ENCODE peak calls at places on chromosomes 13 and 19, in ten cellular contexts. D, J, L, X, E, R, B, Z, K and F are unnamed samples.

GRCh38 chr13:59458908-59459579 is 704.7 kb downstream of the DIAPH3 start:
- DNase-seq in D (no peak), J (no peak), L (peak), X (no peak), E (no peak), R (no peak), B (no peak), Z (no peak), K (no peak), F (no peak)

GRCh38 chr19:3162418-3163229 is 15.9 kb upstream of the S1PR4 start:
- DNase-seq in D (no peak), J (no peak), L (peak), X (peak), E (no peak), R (no peak), B (peak), Z (no peak), K (no peak), F (no peak)

GRCh38 chr19:47005873-47006272 is 13.8 kb upstream of the NPAS1 start:
- DNase-seq in D (no peak), J (no peak), L (peak), X (no peak), E (no peak), R (no peak), B (peak), Z (no peak), K (no peak), F (no peak)

GRCh38 chr19:24166055-24166454 is 79.1 kb downstream of the ZNF254 start:
- DNase-seq in D (no peak), J (no peak), L (no peak), X (no peak), E (no peak), R (no peak), B (no peak), Z (no peak), K (no peak), F (no peak)

GRCh38 chr19:1569997-1570396 is 1.9 kb upstream of the MEX3D start:
- DNase-seq in D (no peak), J (no peak), L (no peak), X (no peak), E (no peak), R (no peak), B (no peak), Z (no peak), K (no peak), F (no peak)

GRCh38 chr19:16374436-16374835 is 49.8 kb downstream of the KLF2 start:
- DNase-seq in D (no peak), J (no peak), L (no peak), X (no peak), E (no peak), R (no peak), B (peak), Z (no peak), K (no peak), F (no peak)

GRCh38 chr19:51127032-51127431 is 2.3 kb downstream of the SIGLEC9 start:
- DNase-seq in D (no peak), J (no peak), L (no peak), X (no peak), E (no peak), R (no peak), B (no peak), Z (no peak), K (no peak), F (no peak)

GRCh38 chr13:26883613-26884257 is 123.1 kb upstream of the GPR12 start:
- DNase-seq in D (no peak), J (no peak), L (no peak), X (no peak), E (no peak), R (no peak), B (no peak), Z (no peak), K (no peak), F (no peak)

GRCh38 chr19:53894736-53895135 is 12.7 kb downstream of the PRKCG start:
- DNase-seq in D (no peak), J (no peak), L (no peak), X (no peak), E (no peak), R (no peak), B (no peak), Z (no peak), K (no peak), F (no peak)

GRCh38 chr19:54128441-54128725 is 9.2 kb upstream of the CNOT3 start:
- DNase-seq in D (no peak), J (no peak), L (no peak), X (no peak), E (no peak), R (no peak), B (no peak), Z (no peak), K (no peak), F (no peak)

GRCh38 chr13:73857106-73857505 is 277.1 kb downstream of the KLF12 start:
- DNase-seq in D (no peak), J (no peak), L (no peak), X (no peak), E (no peak), R (no peak), B (no peak), Z (no peak), K (no peak), F (no peak)

GRCh38 chr13:67232384-67232783 is 2.2 kb upstream of the PCDH9 start:
- DNase-seq in D (no peak), J (no peak), L (no peak), X (no peak), E (no peak), R (no peak), B (no peak), Z (no peak), K (no peak), F (no peak)

GRCh38 chr13:95512957-95513356 is 39.6 kb upstream of the CLDN10 start:
- DNase-seq in D (no peak), J (no peak), L (no peak), X (no peak), E (no peak), R (no peak), B (no peak), Z (no peak), K (no peak), F (no peak)

GRCh38 chr13:76965759-76966421 is 17.6 kb downstream of the ACOD1 start:
- DNase-seq in D (peak), J (no peak), L (no peak), X (no peak), E (no peak), R (peak), B (no peak), Z (no peak), K (peak), F (no peak)

GRCh38 chr13:70736622-70737317 is 628.5 kb upstream of the KLHL1 start:
- DNase-seq in D (no peak), J (no peak), L (no peak), X (no peak), E (no peak), R (no peak), B (no peak), Z (no peak), K (no peak), F (no peak)

GRCh38 chr19:40530091-40530901 is 46.4 kb upstream of the SHKBP1 start:
- DNase-seq in D (no peak), J (peak), L (peak), X (peak), E (peak), R (peak), B (peak), Z (peak), K (no peak), F (no peak)

GRCh38 chr13:109412232-109412935 is 374.0 kb downstream of the IRS2 start:
- DNase-seq in D (no peak), J (peak), L (peak), X (no peak), E (peak), R (peak), B (no peak), Z (peak), K (peak), F (peak)

GRCh38 chr19:54439174-54439851 is 9.7 kb upstream of the LENG8 start:
- DNase-seq in D (no peak), J (peak), L (peak), X (no peak), E (peak), R (peak), B (peak), Z (no peak), K (no peak), F (peak)

GRCh38 chr19:58261968-58262921 is 16.5 kb upstream of the ZNF8 start:
- DNase-seq in D (no peak), J (no peak), L (peak), X (no peak), E (no peak), R (no peak), B (no peak), Z (no peak), K (no peak), F (no peak)

GRCh38 chr13:90526711-90527110 is 820.8 kb upstream of the MIR17HG start:
- DNase-seq in D (no peak), J (no peak), L (no peak), X (no peak), E (no peak), R (no peak), B (no peak), Z (no peak), K (no peak), F (no peak)

GRCh38 chr19:12782174-12782423 is 6.7 kb upstream of the HOOK2 start:
- DNase-seq in D (peak), J (peak), L (no peak), X (no peak), E (no peak), R (no peak), B (no peak), Z (no peak), K (no peak), F (no peak)

GRCh38 chr13:26184791-26185250 is 37.3 kb downstream of the RNF6 start:
- DNase-seq in D (peak), J (peak), L (peak), X (peak), E (peak), R (peak), B (peak), Z (peak), K (peak), F (peak)

GRCh38 chr19:16293133-16294085 is 31.2 kb upstream of the KLF2 start:
- DNase-seq in D (peak), J (no peak), L (no peak), X (no peak), E (peak), R (no peak), B (no peak), Z (peak), K (peak), F (no peak)

GRCh38 chr19:8269724-8270123 is 38.4 kb downstream of the CD320 start:
- DNase-seq in D (no peak), J (no peak), L (no peak), X (no peak), E (no peak), R (no peak), B (no peak), Z (no peak), K (no peak), F (no peak)

GRCh38 chr19:29942404-29943261 is 594 bp downstream of the URI1 start:
- DNase-seq in D (peak), J (peak), L (peak), X (peak), E (peak), R (peak), B (peak), Z (peak), K (peak), F (peak)

GRCh38 chr13:30398601-30399072 is 23.7 kb upstream of the UBE2L5 start:
- DNase-seq in D (no peak), J (no peak), L (no peak), X (no peak), E (no peak), R (no peak), B (no peak), Z (no peak), K (peak), F (no peak)

GRCh38 chr19:44552324-44552723 is 22.8 kb upstream of the CEACAM20 start:
- DNase-seq in D (no peak), J (peak), L (peak), X (peak), E (no peak), R (peak), B (peak), Z (no peak), K (no peak), F (no peak)

GRCh38 chr13:97342136-97342535 is 91.8 kb upstream of the RAP2A start:
- DNase-seq in D (no peak), J (no peak), L (no peak), X (no peak), E (no peak), R (no peak), B (no peak), Z (no peak), K (no peak), F (no peak)

GRCh38 chr19:29663861-29664752 is 1.2 kb upstream of the PLEKHF1 start:
- DNase-seq in D (no peak), J (no peak), L (peak), X (no peak), E (no peak), R (no peak), B (no peak), Z (no peak), K (no peak), F (no peak)

GRCh38 chr19:10424011-10424637 is 3.8 kb downstream of the PDE4A start:
- DNase-seq in D (peak), J (peak), L (peak), X (peak), E (peak), R (peak), B (peak), Z (peak), K (peak), F (peak)

GRCh38 chr13:27170521-27171243 is 929 bp downstream of the USP12 start:
- DNase-seq in D (peak), J (peak), L (peak), X (peak), E (peak), R (peak), B (peak), Z (peak), K (peak), F (peak)

GRCh38 chr19:51712461-51713081 is 11.2 kb downstream of the HAS1 start:
- DNase-seq in D (no peak), J (no peak), L (peak), X (peak), E (no peak), R (peak), B (peak), Z (peak), K (no peak), F (peak)

GRCh38 chr19:11096210-11096841 is 7.1 kb downstream of the LDLR start:
- DNase-seq in D (peak), J (no peak), L (no peak), X (no peak), E (no peak), R (no peak), B (peak), Z (no peak), K (peak), F (no peak)